ENCODE peak calls at places on chromosomes 2 and 18, in eight cellular contexts. I is stomach, O is HepG2, R is GM12878, Y is sigmoid colon, E is K562, Q is upper lobe of left lung, B is suprapubic skin. H is an unnamed sample.

GRCh38 chr2:30382995-30383394 is 64.1 kb upstream of the LCLAT1 start:
- DNase-seq in O (no peak), Q (no peak), I (no peak), B (no peak), Y (no peak), R (no peak), E (no peak), H (no peak)

GRCh38 chr2:120441744-120442471 is 96.0 kb downstream of the INHBB start:
- DNase-seq in Q (peak; percentile 66), Y (peak; percentile 53), R (no peak), I (peak; percentile 88), E (no peak), O (peak; percentile 77), B (peak; percentile 65), H (peak; percentile 46)

GRCh38 chr2:97658691-97659157 is 5.1 kb downstream of the ACTR1B start:
- DNase-seq in I (no peak), Y (no peak), R (no peak), B (no peak), E (no peak), Q (no peak), O (no peak), H (no peak)

GRCh38 chr2:113167115-113167932 is 6.4 kb upstream of the PSD4 start:
- DNase-seq in I (peak; percentile 79), R (no peak), Y (no peak), E (no peak), Q (peak; percentile 62), B (no peak), O (peak; percentile 93), H (peak; percentile 82)

GRCh38 chr2:74379851-74380789 is at the start of gene DCTN1:
- DNase-seq in E (peak; percentile 44), O (peak; percentile 25), R (no peak), B (no peak), Y (peak; percentile 74), Q (peak; percentile 69), I (peak; percentile 37), H (peak; percentile 43)

GRCh38 chr18:61651145-61651879 is 241.5 kb downstream of the RNF152 start:
- DNase-seq in R (no peak), B (no peak), Q (no peak), O (no peak), E (no peak), I (no peak), Y (no peak), H (no peak)

GRCh38 chr2:149099298-149099697 is 60.8 kb downstream of the LYPD6B start:
- DNase-seq in E (no peak), R (no peak), I (no peak), Q (no peak), B (no peak), Y (no peak), O (no peak), H (no peak)

GRCh38 chr18:13453714-13454113 is 235.2 kb downstream of the LDLRAD4 start:
- DNase-seq in R (no peak), E (no peak), O (no peak), Y (peak; percentile 28), Q (no peak), I (peak; percentile 20), B (peak; percentile 26), H (no peak)

GRCh38 chr2:99624682-99625081 is 134.9 kb upstream of the REV1 start:
- DNase-seq in R (no peak), O (no peak), E (no peak), Y (no peak), I (no peak), B (no peak), Q (no peak), H (no peak)

GRCh38 chr2:86304416-86304815 is 33.0 kb downstream of the REEP1 start:
- DNase-seq in O (no peak), B (no peak), Y (no peak), I (no peak), R (no peak), Q (no peak), E (no peak), H (no peak)

DNA sequence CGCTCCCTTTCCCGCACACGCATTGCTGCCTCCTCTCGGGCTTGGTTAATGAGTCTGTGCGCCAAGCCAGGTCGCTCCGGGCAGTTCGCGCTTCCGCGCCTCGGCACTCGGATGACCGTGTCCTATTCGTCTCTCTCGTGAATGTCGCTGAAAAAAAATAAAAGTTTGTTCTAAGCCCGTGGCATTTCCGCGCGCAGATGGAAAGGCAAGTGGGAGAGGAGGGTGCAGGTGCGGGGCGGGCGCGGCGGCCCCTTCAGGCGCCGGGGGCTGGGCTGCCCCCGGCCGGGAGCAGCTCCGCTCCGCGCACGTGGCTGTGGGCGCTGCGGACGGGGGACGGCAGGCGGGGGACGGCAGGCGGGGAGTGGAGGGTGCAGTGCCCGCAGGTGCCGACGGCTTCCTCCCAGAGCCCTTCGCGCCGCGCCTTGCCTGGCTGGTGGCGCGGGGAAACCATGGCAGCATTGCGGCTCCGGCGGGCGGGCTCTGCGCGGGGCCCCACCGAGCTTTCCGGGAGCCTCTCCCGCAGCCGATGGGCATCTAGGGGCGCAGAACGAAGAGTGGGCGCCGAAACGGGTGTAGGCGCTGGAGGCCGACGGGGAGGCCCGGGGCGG is 159.6 kb upstream of the SIX2 start:
- DNase-seq in Y (no peak), B (no peak), I (no peak), R (no peak), E (no peak), Q (no peak), O (no peak), H (no peak)
- TF ChIP-seq POLR2AphosphoS5 in Y (no peak), B (no peak), I (no peak), R (no peak), E (no peak), Q (no peak), O (no peak), H (no peak)

DNA sequence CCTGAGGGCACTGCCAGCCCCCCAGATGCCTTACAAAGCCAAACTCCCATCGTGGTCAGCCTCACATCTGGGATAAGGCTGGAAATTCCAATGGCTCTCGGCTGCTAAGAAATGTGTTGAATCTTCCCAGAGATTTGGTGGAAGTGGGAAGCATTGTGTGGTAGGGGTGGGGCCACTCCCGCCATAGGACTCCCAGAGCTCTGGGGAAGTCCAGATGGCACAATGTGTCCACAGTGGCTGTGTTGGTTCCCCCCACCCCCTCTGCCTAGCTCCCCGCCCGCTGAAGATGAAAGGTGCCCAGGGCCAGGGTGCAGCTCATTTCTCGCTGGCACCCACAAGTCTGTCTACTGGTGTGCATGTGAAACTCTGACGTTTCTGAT is 199.3 kb downstream of the ZFP36L2 start:
- DNase-seq in O (no peak), Q (peak; percentile 66), R (no peak), I (no peak), E (no peak), Y (peak; percentile 74), B (no peak), H (peak; percentile 43)
- TF ChIP-seq POLR2A in O (no peak), Q (no peak), R (no peak), I (no peak), E (no peak), Y (no peak), B (no peak), H (no peak)

DNA sequence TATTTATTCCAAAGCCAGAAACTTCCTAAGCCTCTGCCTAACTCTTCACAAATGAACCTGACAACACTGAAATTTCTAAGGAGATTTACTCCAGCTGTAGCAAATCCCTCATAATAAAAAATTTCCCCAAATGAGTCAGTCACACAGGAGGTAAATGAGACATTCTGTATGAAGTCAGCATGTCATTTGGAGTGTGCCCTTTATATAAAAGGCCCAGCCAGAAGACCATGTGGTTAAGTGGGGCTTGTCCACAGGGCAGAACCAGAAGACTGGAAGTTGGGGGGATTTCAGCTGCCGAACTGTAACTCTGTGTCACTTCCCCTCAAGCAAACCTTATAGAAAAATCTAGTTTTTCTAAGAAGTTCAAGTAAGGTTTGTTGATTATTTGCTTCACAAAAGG is 30.2 kb downstream of the NRP2 start:
- DNase-seq in Q (no peak), Y (no peak), I (no peak), B (no peak), R (no peak), O (no peak), E (no peak), H (no peak)
- TF ChIP-seq EP300 in Q (no peak), Y (no peak), I (no peak), B (no peak), R (peak; percentile 11), O (no peak), E (no peak), H (no peak)

DNA sequence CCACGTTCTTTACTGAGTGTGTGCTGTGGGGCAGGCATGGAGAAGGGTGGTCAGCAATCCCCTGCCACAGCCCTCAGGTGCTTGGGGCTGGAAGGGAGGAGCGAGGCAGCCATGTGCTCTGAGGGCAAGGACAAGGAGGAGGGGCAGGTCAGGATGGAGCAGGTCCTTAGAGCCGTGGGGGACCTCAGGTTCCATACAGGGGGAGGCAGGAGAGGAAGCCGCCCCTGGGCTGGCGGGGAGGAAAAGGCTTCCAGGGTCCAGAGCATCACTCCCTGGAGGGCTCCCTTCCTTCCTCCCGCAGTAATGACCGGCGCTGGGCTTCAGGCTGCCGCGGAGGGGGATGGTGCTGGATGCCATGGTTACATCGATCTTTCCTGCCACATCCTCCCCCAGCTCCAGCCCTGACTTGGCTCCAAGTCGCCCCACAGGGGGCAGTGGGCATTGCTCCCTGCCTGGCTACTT is 6.6 kb downstream of the GAREM2 start:
- DNase-seq in Y (no peak), R (no peak), B (no peak), O (no peak), Q (no peak), E (peak; percentile 17), I (no peak), H (no peak)
- TF ChIP-seq POLR2AphosphoS5 in Y (no peak), R (no peak), B (no peak), O (no peak), Q (no peak), E (no peak), I (no peak), H (no peak)

DNA sequence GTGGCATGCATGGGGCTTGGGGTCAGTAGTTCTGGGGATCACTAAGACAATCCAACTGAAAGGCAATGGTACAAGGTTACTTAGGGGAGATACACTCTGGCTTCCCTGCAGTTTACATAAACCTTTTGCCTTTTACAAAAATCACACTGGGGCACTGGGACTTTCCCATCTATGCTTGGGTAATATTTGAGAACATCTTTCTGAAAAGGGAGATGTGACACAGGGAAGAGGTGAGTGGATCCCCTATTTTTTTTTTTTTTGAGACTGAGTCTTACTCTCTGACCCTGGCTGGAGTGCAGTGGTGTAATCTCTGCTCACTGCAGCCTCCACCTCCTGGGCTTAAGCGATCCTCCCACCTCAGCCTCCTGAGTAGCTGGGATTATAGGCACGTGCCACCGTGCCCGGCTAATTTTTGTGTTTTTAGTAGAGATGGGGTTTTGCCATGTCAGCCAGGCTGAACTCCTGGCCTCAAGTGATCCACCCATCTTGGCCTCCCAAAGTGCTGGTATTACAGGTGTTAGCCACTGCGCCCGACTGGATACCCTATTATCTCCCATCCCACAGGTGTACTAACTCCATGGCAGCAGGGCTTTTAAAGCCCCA is 82.8 kb upstream of the DNMT3A start:
- DNase-seq in E (no peak), R (no peak), Y (no peak), Q (no peak), O (no peak), I (no peak), B (no peak), H (no peak)
- TF ChIP-seq POLR2A in E (no peak), R (no peak), Y (no peak), Q (no peak), O (no peak), I (no peak), B (no peak), H (no peak)

GRCh38 chr2:72129676-72130340 is 17.9 kb downstream of the CYP26B1 start:
- DNase-seq in I (no peak), B (peak; percentile 55), Y (no peak), O (no peak), R (no peak), Q (no peak), E (no peak), H (no peak)
- TF ChIP-seq EP300 in I (no peak), B (no peak), Y (no peak), O (no peak), R (no peak), Q (no peak), E (no peak), H (no peak)

H was measured in transverse colon.